ENCODE peak calls at places on chromosome 4, in six cellular contexts. F is astrocyte of the spinal cord, L is HCT116, B is kidney epithelial cell, A is OCI-LY7, U is cardiac muscle cell. W is an unnamed sample.

GRCh38 chr4:140603286-140603685 is 34.5 kb upstream of the UCP1 start:
- DNase-seq in A (no peak), F (no peak), L (no peak), U (no peak), B (no peak), W (peak)

GRCh38 chr4:70737409-70737808 is 15.6 kb downstream of the RUFY3 start:
- DNase-seq in L (no peak), B (no peak), F (no peak), U (no peak), A (peak), W (no peak)

GRCh38 chr4:138037716-138038115 is 204.4 kb downstream of the SLC7A11 start:
- DNase-seq in U (peak), A (no peak), F (peak), B (no peak), L (no peak), W (peak)

GRCh38 chr4:53497446-53498069 is 93.7 kb downstream of the LNX1 start:
- DNase-seq in B (no peak), U (peak), A (no peak), F (peak), L (no peak), W (peak)

GRCh38 chr4:182238355-182238931 is 4.8 kb upstream of the TENM3 start:
- DNase-seq in A (no peak), B (no peak), U (no peak), L (no peak), F (peak), W (no peak)

GRCh38 chr4:128675083-128675482 is 134.4 kb upstream of the JADE1 start:
- DNase-seq in A (peak), L (no peak), B (no peak), U (no peak), F (peak), W (no peak)

GRCh38 chr4:80173387-80173786 is 23.9 kb upstream of the PRDM8 start:
- DNase-seq in B (peak), A (peak), U (peak), L (no peak), F (peak), W (peak)

GRCh38 chr4:155941085-155941484 is 12.6 kb downstream of the CTSO start:
- DNase-seq in L (no peak), U (no peak), F (no peak), B (no peak), A (no peak), W (no peak)

GRCh38 chr4:2593003-2593402 is 56.6 kb downstream of the FAM193A start:
- DNase-seq in U (no peak), B (no peak), F (no peak), L (no peak), A (no peak), W (no peak)

GRCh38 chr4:110480031-110480549 is 4.1 kb downstream of the ENPEP start:
- DNase-seq in F (peak), L (no peak), A (no peak), U (peak), B (no peak), W (peak)
- H3K4me3 ChIP-seq in F (no peak), L (no peak), A (no peak), U (no peak), B (no peak), W (no peak)

GRCh38 chr4:150591284-150591874 is 9.4 kb downstream of the MAB21L2 start:
- DNase-seq in F (peak), B (no peak), U (no peak), L (no peak), A (no peak), W (no peak)

GRCh38 chr4:150586162-150586561 is 4.2 kb downstream of the MAB21L2 start:
- DNase-seq in F (no peak), B (no peak), U (no peak), A (no peak), L (no peak), W (no peak)

GRCh38 chr4:150588341-150588740 is 6.4 kb downstream of the MAB21L2 start:
- DNase-seq in F (no peak), A (no peak), L (no peak), B (no peak), U (no peak), W (no peak)

GRCh38 chr4:150591904-150592303 is 10.0 kb downstream of the MAB21L2 start:
- DNase-seq in U (no peak), A (no peak), F (no peak), B (no peak), L (no peak), W (no peak)

GRCh38 chr4:150589174-150589573 is 7.2 kb downstream of the MAB21L2 start:
- DNase-seq in F (no peak), A (no peak), U (no peak), L (no peak), B (no peak), W (no peak)
- TF ChIP-seq CTCF in F (no peak), A (no peak), U (no peak), L (no peak), B (no peak), W (no peak)

GRCh38 chr4:76199664-76200211 is 13.9 kb downstream of the SCARB2 start:
- DNase-seq in B (no peak), A (peak), U (peak), L (no peak), F (peak), W (peak)
- H3K4me3 ChIP-seq in B (no peak), A (no peak), U (no peak), L (no peak), F (no peak), W (no peak)

GRCh38 chr4:92847046-92847445 is 543.3 kb downstream of the GRID2 start:
- DNase-seq in A (no peak), U (no peak), F (no peak), B (no peak), L (no peak), W (no peak)
- TF ChIP-seq CTCF in A (no peak), U (no peak), F (no peak), B (no peak), L (no peak), W (no peak)